ENCODE peak calls at places on chromosomes 3 and 15, in four cellular contexts. One of them, this sample, is unnamed.

GRCh38 chr3:184737063-184737462 is 25.2 kb upstream of the MAGEF1 start:
- DNase-seq in AG10803: no peak
- DNase-seq in OCI-LY7: no peak
- DNase-seq in epithelial cell of esophagus: no peak
- DNase-seq in this sample: no peak

GRCh38 chr3:178320481-178321352 is 215.5 kb upstream of the KCNMB2 start:
- DNase-seq in AG10803: peak
- DNase-seq in OCI-LY7: no peak
- DNase-seq in epithelial cell of esophagus: peak
- DNase-seq in this sample: peak

GRCh38 chr3:122952509-122952908 is 75.1 kb downstream of the SEMA5B start:
- DNase-seq in AG10803: no peak
- DNase-seq in OCI-LY7: peak
- DNase-seq in epithelial cell of esophagus: peak
- DNase-seq in this sample: no peak

GRCh38 chr15:78105541-78106241 is 13.3 kb downstream of the SH2D7 start:
- DNase-seq in AG10803: peak
- DNase-seq in OCI-LY7: no peak
- DNase-seq in epithelial cell of esophagus: no peak
- DNase-seq in this sample: no peak

GRCh38 chr3:96813134-96813819 is 1.1 kb upstream of the EPHA6 start:
- DNase-seq in AG10803: peak
- DNase-seq in OCI-LY7: no peak
- DNase-seq in epithelial cell of esophagus: peak
- DNase-seq in this sample: no peak

GRCh38 chr3:14477311-14477935 is 62.7 kb downstream of the GRIP2 start:
- DNase-seq in AG10803: no peak
- DNase-seq in OCI-LY7: no peak
- DNase-seq in epithelial cell of esophagus: no peak
- DNase-seq in this sample: no peak

GRCh38 chr3:129021140-129021551 is 20.0 kb downstream of the EFCC1 start:
- DNase-seq in AG10803: peak
- DNase-seq in OCI-LY7: no peak
- DNase-seq in epithelial cell of esophagus: no peak
- DNase-seq in this sample: no peak

GRCh38 chr3:5187920-5188418 is 462 bp downstream of the EDEM1 start:
- DNase-seq in AG10803: peak
- DNase-seq in OCI-LY7: no peak
- DNase-seq in epithelial cell of esophagus: peak
- DNase-seq in this sample: no peak

GRCh38 chr15:80878867-80879250 is 99.7 kb downstream of the CEMIP start:
- DNase-seq in AG10803: no peak
- DNase-seq in OCI-LY7: no peak
- DNase-seq in epithelial cell of esophagus: no peak
- DNase-seq in this sample: no peak

GRCh38 chr3:129413687-129414506 is 14.5 kb downstream of the EFCAB12 start:
- DNase-seq in AG10803: peak
- DNase-seq in OCI-LY7: no peak
- DNase-seq in epithelial cell of esophagus: peak
- DNase-seq in this sample: no peak

GRCh38 chr3:127182848-127183714 is 9.8 kb upstream of the PRR23E start:
- DNase-seq in AG10803: no peak
- DNase-seq in OCI-LY7: no peak
- DNase-seq in epithelial cell of esophagus: no peak
- DNase-seq in this sample: no peak

GRCh38 chr3:1578105-1578833 is 485.4 kb downstream of the CNTN6 start:
- DNase-seq in AG10803: no peak
- DNase-seq in OCI-LY7: no peak
- DNase-seq in epithelial cell of esophagus: no peak
- DNase-seq in this sample: no peak

GRCh38 chr3:114214542-114215341 is 22.6 kb downstream of the ZNF80 start:
- DNase-seq in AG10803: no peak
- DNase-seq in OCI-LY7: peak
- DNase-seq in epithelial cell of esophagus: no peak
- DNase-seq in this sample: no peak

GRCh38 chr15:71182522-71182921 is 67.3 kb downstream of the THSD4 start:
- DNase-seq in AG10803: no peak
- DNase-seq in OCI-LY7: no peak
- DNase-seq in epithelial cell of esophagus: no peak
- DNase-seq in this sample: no peak

GRCh38 chr3:98291332-98291957 is 9.1 kb downstream of the OR5H2 start:
- DNase-seq in AG10803: no peak
- DNase-seq in OCI-LY7: no peak
- DNase-seq in epithelial cell of esophagus: no peak
- DNase-seq in this sample: no peak

GRCh38 chr15:50916395-50916794 is 7.9 kb downstream of the AP4E1 start:
- DNase-seq in AG10803: no peak
- DNase-seq in OCI-LY7: no peak
- DNase-seq in epithelial cell of esophagus: no peak
- DNase-seq in this sample: no peak

GRCh38 chr3:128436214-128436613 is 30.5 kb downstream of the DNAJB8 start:
- DNase-seq in AG10803: no peak
- DNase-seq in OCI-LY7: no peak
- DNase-seq in epithelial cell of esophagus: no peak
- DNase-seq in this sample: no peak

GRCh38 chr3:134462236-134463059 is 23.3 kb downstream of the ANAPC13 start:
- DNase-seq in AG10803: peak
- DNase-seq in OCI-LY7: no peak
- DNase-seq in epithelial cell of esophagus: no peak
- DNase-seq in this sample: no peak

GRCh38 chr15:91142097-91142744 is 42.2 kb downstream of the SV2B start:
- DNase-seq in AG10803: no peak
- DNase-seq in OCI-LY7: peak
- DNase-seq in epithelial cell of esophagus: peak
- DNase-seq in this sample: no peak

GRCh38 chr15:57595011-57595866 is 3.5 kb downstream of the MYZAP start:
- DNase-seq in AG10803: peak
- DNase-seq in OCI-LY7: no peak
- DNase-seq in epithelial cell of esophagus: no peak
- DNase-seq in this sample: peak

GRCh38 chr15:87527416-87527815 is 729.1 kb downstream of the NTRK3 start:
- DNase-seq in AG10803: peak
- DNase-seq in OCI-LY7: no peak
- DNase-seq in epithelial cell of esophagus: peak
- DNase-seq in this sample: peak

GRCh38 chr3:107752202-107752990 is 229.6 kb downstream of the BBX start:
- DNase-seq in AG10803: peak
- DNase-seq in OCI-LY7: peak
- DNase-seq in epithelial cell of esophagus: peak
- DNase-seq in this sample: no peak

GRCh38 chr3:126394179-126394976 is at the start of gene CFAP100:
- DNase-seq in AG10803: peak
- DNase-seq in OCI-LY7: no peak
- DNase-seq in epithelial cell of esophagus: peak
- DNase-seq in this sample: no peak

GRCh38 chr15:85582719-85583089 is 202.3 kb downstream of the AKAP13 start:
- DNase-seq in AG10803: peak
- DNase-seq in OCI-LY7: peak
- DNase-seq in epithelial cell of esophagus: no peak
- DNase-seq in this sample: peak

GRCh38 chr15:58039260-58040035 is 26.1 kb downstream of the ALDH1A2 start:
- DNase-seq in AG10803: no peak
- DNase-seq in OCI-LY7: no peak
- DNase-seq in epithelial cell of esophagus: peak
- DNase-seq in this sample: no peak

GRCh38 chr15:45200799-45201556 is 13.2 kb upstream of the SHF start:
- DNase-seq in AG10803: peak
- DNase-seq in OCI-LY7: peak
- DNase-seq in epithelial cell of esophagus: peak
- DNase-seq in this sample: peak

GRCh38 chr3:177060492-177060891 is 136.8 kb downstream of the TBL1XR1 start:
- DNase-seq in AG10803: no peak
- DNase-seq in OCI-LY7: peak
- DNase-seq in epithelial cell of esophagus: no peak
- DNase-seq in this sample: no peak

GRCh38 chr3:101849714-101850326 is 506 bp downstream of the NFKBIZ start:
- DNase-seq in AG10803: no peak
- DNase-seq in OCI-LY7: peak
- DNase-seq in epithelial cell of esophagus: no peak
- DNase-seq in this sample: peak

GRCh38 chr15:78179906-78180305 is 30.7 kb downstream of the IDH3A start:
- DNase-seq in AG10803: no peak
- DNase-seq in OCI-LY7: no peak
- DNase-seq in epithelial cell of esophagus: no peak
- DNase-seq in this sample: no peak

GRCh38 chr3:124063168-124063909 is 71.4 kb upstream of the ROPN1 start:
- DNase-seq in AG10803: peak
- DNase-seq in OCI-LY7: no peak
- DNase-seq in epithelial cell of esophagus: no peak
- DNase-seq in this sample: no peak

GRCh38 chr3:124034016-124034808 is 42.3 kb upstream of the ROPN1 start:
- DNase-seq in AG10803: no peak
- DNase-seq in OCI-LY7: no peak
- DNase-seq in epithelial cell of esophagus: peak
- DNase-seq in this sample: no peak

GRCh38 chr15:73866881-73867410 is 6.4 kb upstream of the TBC1D21 start:
- DNase-seq in AG10803: no peak
- DNase-seq in OCI-LY7: no peak
- DNase-seq in epithelial cell of esophagus: no peak
- DNase-seq in this sample: no peak

GRCh38 chr15:68431037-68431791 is 749 bp downstream of the ITGA11 start:
- DNase-seq in AG10803: no peak
- DNase-seq in OCI-LY7: no peak
- DNase-seq in epithelial cell of esophagus: no peak
- DNase-seq in this sample: no peak

GRCh38 chr3:109773006-109773405 is 435.7 kb upstream of the DPPA4 start:
- DNase-seq in AG10803: no peak
- DNase-seq in OCI-LY7: no peak
- DNase-seq in epithelial cell of esophagus: no peak
- DNase-seq in this sample: no peak

GRCh38 chr15:66766282-66767228 is 64.5 kb downstream of the SMAD6 start:
- DNase-seq in AG10803: peak
- DNase-seq in OCI-LY7: no peak
- DNase-seq in epithelial cell of esophagus: peak
- DNase-seq in this sample: no peak

GRCh38 chr3:102180291-102180931 is 254.4 kb upstream of the ZPLD1 start:
- DNase-seq in AG10803: peak
- DNase-seq in OCI-LY7: no peak
- DNase-seq in epithelial cell of esophagus: peak
- DNase-seq in this sample: no peak

DNA sequence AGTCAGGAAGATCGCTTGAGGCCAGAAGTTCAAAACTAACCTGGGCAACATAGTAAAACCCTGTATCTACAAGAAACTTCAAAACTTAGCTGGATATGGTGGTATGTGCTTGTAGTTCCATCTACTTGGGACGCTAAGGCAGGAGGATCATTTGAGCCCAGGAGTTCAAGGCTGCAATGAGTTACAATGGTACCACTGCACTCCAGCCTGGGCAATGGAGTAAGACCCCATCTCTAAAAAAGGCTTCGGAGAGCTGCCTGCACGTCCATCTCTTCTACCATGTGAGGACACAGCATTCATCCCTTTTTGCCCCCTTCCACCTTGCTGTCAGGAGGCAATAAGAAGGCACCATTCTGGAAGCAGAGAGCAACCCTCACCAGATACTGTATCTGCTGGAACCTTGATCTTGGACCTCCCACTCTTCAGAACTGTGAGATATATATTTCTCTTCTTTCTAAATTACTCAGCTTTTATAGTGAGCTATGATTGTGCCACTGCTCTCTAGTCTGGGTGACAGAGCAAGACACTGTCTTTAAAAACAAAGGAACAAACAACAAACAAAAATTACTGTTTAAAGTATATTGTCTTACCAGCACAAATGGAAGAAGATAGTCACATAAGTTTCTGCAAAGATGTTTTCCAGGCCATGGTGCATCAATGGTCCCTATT is 4.2 kb upstream of the BTLA start:
- DNase-seq in AG10803: no peak
- DNase-seq in OCI-LY7: no peak
- DNase-seq in epithelial cell of esophagus: no peak
- DNase-seq in this sample: no peak
- TF ChIP-seq CTCF in AG10803: no peak
- TF ChIP-seq CTCF in OCI-LY7: no peak
- TF ChIP-seq CTCF in epithelial cell of esophagus: no peak
- TF ChIP-seq CTCF in this sample: no peak

GRCh38 chr3:160643994-160644393 is 33.0 kb upstream of the ARL14 start:
- DNase-seq in AG10803: no peak
- DNase-seq in OCI-LY7: peak
- DNase-seq in epithelial cell of esophagus: no peak
- DNase-seq in this sample: no peak
- TF ChIP-seq CTCF in AG10803: no peak
- TF ChIP-seq CTCF in OCI-LY7: peak
- TF ChIP-seq CTCF in epithelial cell of esophagus: no peak
- TF ChIP-seq CTCF in this sample: no peak

GRCh38 chr15:63983071-63983711 is 63.1 kb downstream of the DAPK2 start:
- DNase-seq in AG10803: no peak
- DNase-seq in OCI-LY7: peak
- DNase-seq in epithelial cell of esophagus: no peak
- DNase-seq in this sample: no peak
- TF ChIP-seq CTCF in AG10803: no peak
- TF ChIP-seq CTCF in OCI-LY7: peak
- TF ChIP-seq CTCF in epithelial cell of esophagus: no peak
- TF ChIP-seq CTCF in this sample: no peak

GRCh38 chr3:45686850-45687249 is 2.3 kb upstream of the SACM1L start:
- DNase-seq in AG10803: no peak
- DNase-seq in OCI-LY7: no peak
- DNase-seq in epithelial cell of esophagus: no peak
- DNase-seq in this sample: no peak
- TF ChIP-seq CTCF in AG10803: no peak
- TF ChIP-seq CTCF in OCI-LY7: no peak
- TF ChIP-seq CTCF in epithelial cell of esophagus: no peak
- TF ChIP-seq CTCF in this sample: no peak

GRCh38 chr15:53974121-53974520 is 4.1 kb upstream of the UNC13C start:
- DNase-seq in AG10803: no peak
- DNase-seq in OCI-LY7: no peak
- DNase-seq in epithelial cell of esophagus: no peak
- DNase-seq in this sample: no peak

GRCh38 chr15:53979051-53979788 is 979 bp downstream of the UNC13C start:
- DNase-seq in AG10803: no peak
- DNase-seq in OCI-LY7: no peak
- DNase-seq in epithelial cell of esophagus: no peak
- DNase-seq in this sample: no peak

GRCh38 chr15:53974813-53975212 is 3.4 kb upstream of the UNC13C start:
- DNase-seq in AG10803: no peak
- DNase-seq in OCI-LY7: no peak
- DNase-seq in epithelial cell of esophagus: no peak
- DNase-seq in this sample: no peak

GRCh38 chr15:53978248-53978906 is at the start of gene UNC13C:
- DNase-seq in AG10803: no peak
- DNase-seq in OCI-LY7: no peak
- DNase-seq in epithelial cell of esophagus: peak
- DNase-seq in this sample: peak

GRCh38 chr15:53976844-53977392 is 1.3 kb upstream of the UNC13C start:
- DNase-seq in AG10803: no peak
- DNase-seq in OCI-LY7: no peak
- DNase-seq in epithelial cell of esophagus: peak
- DNase-seq in this sample: peak
- TF ChIP-seq CTCF in AG10803: no peak
- TF ChIP-seq CTCF in OCI-LY7: peak
- TF ChIP-seq CTCF in epithelial cell of esophagus: peak
- TF ChIP-seq CTCF in this sample: no peak